ENCODE peak calls at places on chromosomes 4 and X, in ten cellular contexts. F, L, D, I, M, P, T, W, Z and V are unnamed samples. For H3K4me1, the result is how much of the 10 kb centered on the place peaks cover.

GRCh38 chr4:8131210-8131609 is 27.4 kb downstream of the ABLIM2 start:
- DNase-seq in F (no peak), W (no peak), T (no peak), L (no peak), I (no peak), D (no peak), M (no peak), P (no peak), Z (no peak), V (no peak)

GRCh38 chrX:21590012-21590776 is 67.9 kb downstream of the KLHL34 start:
- DNase-seq in T (no peak), M (no peak), F (no peak), P (no peak), I (no peak), D (no peak), W (no peak), L (no peak), Z (no peak), V (no peak)

GRCh38 chrX:107716816-107717700 is 58.5 kb downstream of the TSC22D3 start:
- DNase-seq in W (peak), L (peak), T (peak), D (peak), I (peak), Z (no peak), P (peak), M (peak), F (peak), V (peak)

GRCh38 chr4:184375027-184375426 is 99.3 kb downstream of the IRF2 start:
- DNase-seq in W (no peak), Z (peak), M (no peak), D (no peak), T (no peak), F (no peak), L (no peak), I (peak), P (no peak), V (no peak)

GRCh38 chrX:115147220-115147619 is 42.0 kb upstream of the RBMXL3 start:
- DNase-seq in T (no peak), L (no peak), P (no peak), I (peak), W (no peak), F (peak), Z (no peak), D (peak), M (no peak), V (no peak)

GRCh38 chr4:8044699-8045098 is 105.0 kb upstream of the AFAP1 start:
- DNase-seq in T (no peak), F (no peak), Z (no peak), L (no peak), D (peak), M (no peak), P (no peak), I (no peak), W (no peak), V (no peak)

GRCh38 chrX:101260435-101260834 is 30.7 kb downstream of the TAF7L start:
- DNase-seq in W (no peak), Z (no peak), L (peak), F (no peak), P (no peak), I (no peak), T (no peak), M (no peak), D (no peak), V (peak)

GRCh38 chr4:985123-985830 is 1.6 kb upstream of the IDUA start:
- DNase-seq in T (no peak), L (peak), M (peak), D (no peak), Z (no peak), F (peak), I (peak), P (peak), W (peak), V (peak)

GRCh38 chrX:77953708-77954107 is 15.7 kb downstream of the PGAM4 start:
- DNase-seq in L (no peak), M (no peak), Z (no peak), D (no peak), P (no peak), W (no peak), T (no peak), F (peak), I (peak), V (no peak)

GRCh38 chr4:119559044-119559647 is 69.5 kb downstream of the PDE5A start:
- DNase-seq in M (no peak), W (no peak), I (peak), Z (no peak), D (peak), P (no peak), T (no peak), F (no peak), L (no peak), V (peak)

GRCh38 chr4:130077275-130077674 is 981.3 kb downstream of the C4orf33 start:
- DNase-seq in P (no peak), W (no peak), D (no peak), F (no peak), M (no peak), Z (no peak), L (no peak), T (no peak), I (peak), V (no peak)

GRCh38 chrX:117985241-117985640 is 131.4 kb downstream of the KLHL13 start:
- DNase-seq in Z (no peak), W (no peak), L (peak), D (peak), T (no peak), M (no peak), P (no peak), I (no peak), F (no peak), V (no peak)

GRCh38 chr4:8328456-8328855 is 58.9 kb downstream of the HTRA3 start:
- DNase-seq in P (no peak), W (no peak), T (no peak), F (no peak), L (peak), M (no peak), D (no peak), I (no peak), Z (no peak), V (no peak)

GRCh38 chr4:74431113-74431826 is 13.7 kb upstream of the AREG start:
- DNase-seq in F (no peak), I (no peak), P (no peak), D (no peak), L (no peak), T (no peak), Z (peak), W (no peak), M (no peak), V (no peak)

GRCh38 chrX:47293106-47293505 is 60.3 kb downstream of the USP11 start:
- DNase-seq in Z (no peak), F (peak), T (no peak), D (no peak), P (no peak), I (no peak), W (no peak), M (no peak), L (no peak), V (no peak)

GRCh38 chr4:57612279-57612678 is 502.1 kb upstream of the IGFBP7 start:
- DNase-seq in D (no peak), L (no peak), I (no peak), T (no peak), M (no peak), W (no peak), P (no peak), F (no peak), Z (no peak), V (peak)

GRCh38 chr4:174119051-174119450 is 164.4 kb downstream of the FBXO8 start:
- DNase-seq in Z (no peak), P (no peak), T (no peak), W (no peak), L (no peak), F (no peak), D (peak), I (peak), M (no peak), V (peak)

GRCh38 chr4:89800012-89800516 is 36.9 kb downstream of the SNCA start:
- DNase-seq in L (no peak), I (peak), M (no peak), D (peak), P (no peak), T (no peak), Z (no peak), F (no peak), W (no peak), V (no peak)

GRCh38 chr4:137125011-137125410 is 407.3 kb downstream of the PCDH18 start:
- DNase-seq in F (no peak), I (peak), D (peak), M (no peak), P (no peak), L (no peak), Z (no peak), T (no peak), W (no peak), V (peak)

GRCh38 chr4:6907658-6908191 is 1.9 kb upstream of the TBC1D14 start:
- DNase-seq in F (no peak), Z (peak), M (no peak), I (no peak), P (no peak), T (peak), W (peak), L (peak), D (no peak), V (peak)

DNA sequence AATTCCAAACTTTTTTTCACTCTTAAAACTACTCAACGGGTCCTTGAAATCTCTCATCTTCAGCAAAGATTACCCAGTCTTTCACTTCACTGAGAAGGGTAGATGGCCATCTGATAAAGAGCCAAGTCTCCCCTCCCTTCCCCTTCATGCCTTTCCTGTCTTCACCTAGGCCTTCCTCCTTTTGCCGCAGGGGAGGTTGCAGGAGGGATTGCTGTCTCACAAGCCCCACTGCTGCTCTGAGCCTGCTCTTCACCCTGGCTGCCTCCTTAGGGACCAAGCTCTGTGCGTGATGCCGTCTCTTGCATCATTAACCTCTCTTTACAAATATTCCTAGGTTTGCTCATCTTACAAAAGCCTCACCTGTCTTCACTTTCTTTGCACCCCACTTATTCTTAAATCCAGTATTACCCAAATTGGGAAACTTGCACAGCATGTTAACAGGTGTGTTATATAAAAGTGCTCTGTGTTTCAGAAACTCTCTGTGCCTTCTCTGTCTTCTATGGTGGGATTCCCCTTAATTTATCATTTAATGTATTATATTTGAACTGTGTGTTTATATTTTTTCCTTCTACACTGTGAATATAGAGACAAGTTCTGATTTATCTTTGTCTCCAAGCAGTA is 3.8 kb downstream of the ZFX start:
- DNase-seq in M (no peak), Z (no peak), F (peak), I (no peak), D (peak), L (peak), W (peak), P (no peak), T (peak), V (peak)
- H3K4me3 ChIP-seq in M (no peak), Z (no peak), F (peak), I (peak), D (no peak), L (peak), W (no peak), P (no peak), T (no peak), V (no peak)

DNA sequence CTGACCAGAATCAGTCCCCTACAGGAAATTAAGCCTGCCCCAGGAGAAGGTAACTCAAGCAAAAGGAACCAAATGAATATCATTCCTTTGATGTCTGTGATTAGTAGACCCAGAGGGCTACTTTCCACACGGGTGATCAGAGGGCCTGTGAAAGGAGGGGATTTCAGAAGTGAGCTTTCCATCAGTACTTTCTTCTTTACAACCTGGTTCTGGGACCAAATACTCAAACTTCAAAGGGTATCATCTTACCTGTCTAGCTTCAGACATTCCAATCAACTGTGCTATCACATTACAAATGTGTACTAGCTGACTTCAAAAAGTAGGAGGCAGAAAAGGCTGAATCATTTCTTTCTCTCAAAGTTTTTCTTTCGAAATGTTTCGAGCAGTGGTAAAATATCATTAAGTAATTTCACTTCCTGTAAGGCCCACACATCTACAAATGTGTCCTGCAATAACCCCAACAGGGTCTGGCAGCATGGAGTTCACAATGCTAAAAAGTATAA is 23.9 kb downstream of the ACSL4 start:
- DNase-seq in F (peak), W (no peak), T (no peak), P (no peak), I (peak), L (no peak), Z (no peak), D (peak), M (no peak), V (no peak)
- H3K4me1 ChIP-seq in F (under half), W (under half), T (under half), P (under half), I (under half), L (under half), Z (under half), D (under half), M (under half), V (under half)

DNA sequence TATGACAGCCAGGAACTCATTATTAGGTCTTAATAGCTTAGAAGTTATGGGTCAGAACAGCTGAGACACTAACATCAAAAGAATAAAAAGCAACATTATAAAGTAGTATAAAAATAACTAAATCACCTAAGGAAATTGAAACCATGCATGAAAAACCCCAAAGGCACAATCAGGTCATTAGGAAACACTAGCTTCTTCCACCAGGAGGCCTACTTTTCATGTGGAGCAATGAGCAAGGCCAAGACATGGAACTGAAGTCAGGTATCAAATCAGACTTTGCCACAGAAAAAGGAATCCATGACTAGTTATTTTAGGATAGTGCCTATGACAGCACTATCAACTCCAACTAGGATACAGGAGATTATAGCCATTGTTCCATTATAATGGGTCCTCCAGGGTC is 7.9 kb downstream of the HUWE1 start:
- DNase-seq in Z (no peak), T (no peak), P (no peak), D (peak), W (no peak), I (no peak), M (no peak), F (no peak), L (no peak), V (no peak)
- TF ChIP-seq CTCF in Z (no peak), T (no peak), P (no peak), D (peak), W (no peak), I (no peak), M (no peak), F (no peak), L (peak), V (no peak)

GRCh38 chrX:99371976-99372595 is 1038.0 kb downstream of the PCDH19 start:
- DNase-seq in M (no peak), W (peak), F (no peak), I (no peak), L (no peak), D (no peak), T (peak), P (no peak), Z (no peak), V (no peak)
- H3K4me3 ChIP-seq in M (no peak), W (no peak), F (no peak), I (no peak), L (no peak), D (no peak), T (no peak), P (no peak), Z (no peak), V (no peak)

GRCh38 chrX:154799554-154800348 is 5.5 kb downstream of the MPP1 start:
- DNase-seq in L (peak), M (no peak), D (peak), P (no peak), W (no peak), T (no peak), F (peak), Z (no peak), I (peak), V (peak)
- H3K4me1 ChIP-seq in L (under half), M (under half), D (under half), P (under half), W (under half), T (under half), F (under half), Z (under half), I (under half), V (under half)

GRCh38 chrX:54785901-54786300 is 12.2 kb downstream of the ITIH6 start:
- DNase-seq in M (no peak), Z (no peak), L (peak), P (no peak), I (no peak), D (peak), F (no peak), W (no peak), T (no peak), V (no peak)

GRCh38 chrX:54788446-54788845 is 9.6 kb downstream of the ITIH6 start:
- DNase-seq in M (no peak), D (no peak), I (no peak), L (no peak), F (no peak), P (no peak), W (no peak), Z (no peak), T (no peak), V (no peak)

DNA sequence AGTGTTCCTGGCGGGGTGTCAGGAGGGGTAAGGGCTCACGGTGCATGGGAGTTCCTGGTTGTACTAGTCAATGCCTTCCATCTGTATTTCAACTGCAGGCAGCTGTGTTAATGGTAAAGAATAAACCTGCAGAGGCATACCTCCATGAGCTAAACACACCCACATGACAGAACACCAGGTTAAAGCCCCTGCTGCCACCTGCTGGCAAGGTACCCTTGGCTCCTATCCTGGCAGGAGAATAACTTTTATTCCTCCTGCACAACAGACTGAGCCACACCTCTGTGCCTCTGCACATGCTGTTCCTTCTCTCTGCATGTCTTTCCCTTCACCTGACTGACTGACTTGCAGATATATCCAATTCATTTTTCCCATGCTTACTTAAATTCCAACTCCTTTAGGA is 11.1 kb downstream of the ITIH6 start:
- DNase-seq in Z (no peak), D (peak), I (no peak), P (no peak), T (no peak), W (no peak), L (peak), M (no peak), F (no peak), V (no peak)
- TF ChIP-seq CTCF in Z (peak), D (no peak), I (no peak), P (no peak), T (no peak), W (no peak), L (peak), M (no peak), F (peak), V (peak)

GRCh38 chrX:108736509-108737479 is at the start of gene IRS4:
- DNase-seq in D (no peak), W (peak), I (peak), P (no peak), T (no peak), L (peak), Z (no peak), M (no peak), F (no peak), V (peak)
- H3K4me3 ChIP-seq in D (peak), W (no peak), I (peak), P (peak), T (peak), L (peak), Z (peak), M (no peak), F (peak), V (peak)

GRCh38 chr4:2413821-2414610 is 4.4 kb downstream of the ZFYVE28 start:
- DNase-seq in I (no peak), T (no peak), D (peak), Z (no peak), W (peak), P (no peak), M (no peak), F (no peak), L (peak), V (no peak)
- H3K4me1 ChIP-seq in I (under half), T (under half), D (under half), Z (under half), W (under half), P (under half), M (under half), F (under half), L (under half), V (under half)